ENCODE peak calls at places on chromosomes 7 and 10, in five cellular contexts. E, N, G, S and T are unnamed samples.

GRCh38 chr7:30635798-30636197 is 41.1 kb downstream of the GARS1 start:
- DNase-seq in E (no peak), N (no peak), G (no peak), S (no peak), T (no peak)

GRCh38 chr10:77196616-77197015 is 441.0 kb downstream of the KCNMA1 start:
- DNase-seq in E (no peak), N (no peak), G (no peak), S (no peak), T (no peak)

GRCh38 chr7:70736715-70737460 is 395.1 kb upstream of the GALNT17 start:
- DNase-seq in E (no peak), N (no peak), G (no peak), S (no peak), T (no peak)

GRCh38 chr7:17236161-17236560 is 62.3 kb upstream of the AHR start:
- DNase-seq in E (no peak), N (no peak), G (no peak), S (no peak), T (no peak)

GRCh38 chr7:20359397-20359963 is 28.8 kb downstream of the ITGB8 start:
- DNase-seq in E (no peak), N (no peak), G (no peak), S (no peak), T (no peak)

GRCh38 chr7:116577320-116577871 is 52.6 kb downstream of the CAV1 start:
- DNase-seq in E (no peak), N (no peak), G (peak), S (no peak), T (peak)

GRCh38 chr10:101601541-101601940 is 13.4 kb downstream of the DPCD start:
- DNase-seq in E (no peak), N (peak), G (no peak), S (no peak), T (no peak)

GRCh38 chr10:46992794-46993552 is 81.7 kb downstream of the PTPN20 start:
- DNase-seq in E (peak), N (peak), G (no peak), S (peak), T (no peak)

GRCh38 chr7:55140221-55140980 is 121.6 kb downstream of the EGFR start:
- DNase-seq in E (no peak), N (peak), G (peak), S (peak), T (peak)

GRCh38 chr10:125008689-125009579 is 67.0 kb downstream of the ZRANB1 start:
- DNase-seq in E (no peak), N (peak), G (no peak), S (no peak), T (no peak)

GRCh38 chr10:77531441-77532001 is 106.1 kb downstream of the KCNMA1 start:
- DNase-seq in E (peak), N (no peak), G (no peak), S (peak), T (no peak)

GRCh38 chr10:74738052-74738451 is 88.3 kb upstream of the KAT6B start:
- DNase-seq in E (no peak), N (no peak), G (peak), S (no peak), T (peak)

GRCh38 chr10:74736029-74736428 is 90.4 kb upstream of the KAT6B start:
- DNase-seq in E (no peak), N (no peak), G (no peak), S (no peak), T (no peak)

GRCh38 chr10:74738543-74738942 is 87.9 kb upstream of the KAT6B start:
- DNase-seq in E (no peak), N (no peak), G (no peak), S (no peak), T (no peak)

GRCh38 chr10:74743401-74743800 is 83.0 kb upstream of the KAT6B start:
- DNase-seq in E (no peak), N (no peak), G (no peak), S (no peak), T (no peak)

GRCh38 chr10:74738985-74739567 is 87.3 kb upstream of the KAT6B start:
- DNase-seq in E (peak), N (no peak), G (peak), S (no peak), T (peak)
- TF ChIP-seq CTCF in E (no peak), N (peak), G (peak), S (peak), T (no peak)

GRCh38 chr10:114403545-114404161 is 649 bp downstream of the AFAP1L2 start:
- DNase-seq in E (peak), N (peak), G (no peak), S (no peak), T (peak)
- TF ChIP-seq CTCF in E (peak), N (peak), G (no peak), S (peak), T (no peak)

GRCh38 chr7:148747274-148747673 is 48.6 kb downstream of the CUL1 start:
- DNase-seq in E (peak), N (no peak), G (peak), S (peak), T (no peak)

GRCh38 chr7:148750442-148751355 is 52.0 kb downstream of the CUL1 start:
- DNase-seq in E (no peak), N (no peak), G (no peak), S (no peak), T (no peak)

GRCh38 chr7:148754912-148755311 is 56.2 kb downstream of the CUL1 start:
- DNase-seq in E (no peak), N (no peak), G (no peak), S (no peak), T (no peak)

GRCh38 chr7:148753224-148753623 is 54.5 kb downstream of the CUL1 start:
- DNase-seq in E (no peak), N (no peak), G (no peak), S (no peak), T (no peak)
- TF ChIP-seq CTCF in E (no peak), N (no peak), G (no peak), S (no peak), T (no peak)

GRCh38 chr7:42128703-42129102 is 108.3 kb downstream of the GLI3 start:
- DNase-seq in E (peak), N (no peak), G (no peak), S (no peak), T (no peak)
- TF ChIP-seq CTCF in E (no peak), N (no peak), G (no peak), S (peak), T (no peak)

GRCh38 chr10:80600251-80600650 is 62.5 kb downstream of the SH2D4B start:
- DNase-seq in E (no peak), N (no peak), G (no peak), S (no peak), T (no peak)

GRCh38 chr10:80596391-80597257 is 58.9 kb downstream of the SH2D4B start:
- DNase-seq in E (peak), N (no peak), G (no peak), S (peak), T (peak)

GRCh38 chr10:80598951-80599350 is 61.2 kb downstream of the SH2D4B start:
- DNase-seq in E (no peak), N (no peak), G (no peak), S (no peak), T (no peak)

GRCh38 chr10:80598084-80598798 is 60.5 kb downstream of the SH2D4B start:
- DNase-seq in E (no peak), N (no peak), G (no peak), S (no peak), T (peak)

GRCh38 chr10:80599424-80599847 is 61.7 kb downstream of the SH2D4B start:
- DNase-seq in E (peak), N (peak), G (peak), S (peak), T (peak)
- TF ChIP-seq CTCF in E (peak), N (peak), G (peak), S (peak), T (peak)

GRCh38 chr7:131540491-131541162 is 15.8 kb downstream of the PODXL start:
- DNase-seq in E (peak), N (no peak), G (no peak), S (no peak), T (no peak)
- TF ChIP-seq CTCF in E (no peak), N (peak), G (no peak), S (peak), T (no peak)

GRCh38 chr7:1800876-1801275 is 130.8 kb downstream of the ELFN1 start:
- DNase-seq in E (no peak), N (no peak), G (no peak), S (no peak), T (no peak)

GRCh38 chr7:1798191-1798590 is 128.1 kb downstream of the ELFN1 start:
- DNase-seq in E (no peak), N (no peak), G (no peak), S (no peak), T (no peak)

DNA sequence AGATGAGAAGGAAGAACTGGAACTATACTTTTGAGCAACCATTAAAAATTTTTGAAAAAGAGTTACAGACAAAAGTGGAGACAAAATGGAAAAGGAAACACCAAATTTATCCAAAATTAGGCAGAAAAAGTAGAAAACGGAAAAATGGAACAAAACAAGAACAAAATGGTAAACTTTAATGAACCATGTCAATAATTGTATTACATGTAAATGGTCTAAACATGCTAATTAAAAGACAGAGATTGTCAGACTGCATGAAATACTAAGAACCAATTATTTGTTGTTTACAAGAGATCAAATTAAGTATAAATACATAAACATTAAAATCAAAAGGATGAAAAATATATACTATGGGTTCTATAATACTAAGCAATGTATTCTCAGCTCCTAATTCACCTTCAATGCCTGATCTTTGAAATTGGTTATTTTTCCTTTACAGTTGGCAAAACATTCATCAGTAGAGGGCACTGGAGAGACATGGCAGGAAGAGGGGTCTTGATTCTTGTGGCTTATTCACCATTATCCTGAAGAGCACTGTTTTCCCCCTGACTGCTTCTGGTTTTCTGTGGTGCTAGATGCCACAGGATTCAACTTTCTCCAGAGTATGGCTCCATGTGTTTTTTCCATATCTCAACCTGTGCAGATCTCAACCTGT is 124.9 kb downstream of the ELFN1 start:
- DNase-seq in E (no peak), N (no peak), G (no peak), S (no peak), T (no peak)
- TF ChIP-seq CTCF in E (no peak), N (no peak), G (peak), S (no peak), T (no peak)

GRCh38 chr7:2215851-2216250 is 16.9 kb downstream of the MAD1L1 start:
- DNase-seq in E (no peak), N (no peak), G (no peak), S (no peak), T (no peak)
- TF ChIP-seq CTCF in E (no peak), N (no peak), G (no peak), S (no peak), T (no peak)

GRCh38 chr10:25933653-25934608 is at the start of gene MYO3A:
- DNase-seq in E (no peak), N (no peak), G (no peak), S (peak), T (peak)
- TF ChIP-seq CTCF in E (no peak), N (no peak), G (no peak), S (peak), T (no peak)

DNA sequence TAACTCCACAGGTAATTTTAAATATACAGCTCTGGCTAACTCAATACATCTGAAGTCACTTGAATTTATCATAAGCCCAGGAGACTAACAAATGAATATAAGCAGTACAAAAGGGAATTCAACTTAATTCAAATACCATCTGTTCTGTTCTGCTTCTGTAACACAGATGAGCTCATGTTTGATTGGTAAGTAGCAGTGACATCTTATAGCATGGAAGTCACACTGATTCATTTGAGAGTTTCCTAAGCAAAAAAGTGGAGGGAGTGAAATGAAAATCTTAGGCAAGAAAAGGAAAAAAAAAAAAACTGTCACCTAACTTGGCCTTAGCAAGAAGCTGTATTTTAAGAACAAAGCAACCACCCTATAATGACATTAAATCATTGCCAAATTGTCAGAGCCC is 49.5 kb downstream of the SMURF1 start:
- DNase-seq in E (no peak), N (no peak), G (no peak), S (no peak), T (no peak)
- TF ChIP-seq CTCF in E (no peak), N (no peak), G (no peak), S (no peak), T (no peak)